ENCODE peak calls at places on chromosomes 4 and X, in five cellular contexts. L, K, H, Z and X are unnamed samples.

GRCh38 chr4:96483308-96484030 is 643.6 kb downstream of the PDHA2 start:
- DNase-seq in L (no peak), K (no peak), H (peak), Z (no peak), X (no peak)

GRCh38 chr4:1731180-1731579 is 9.9 kb downstream of the TACC3 start:
- DNase-seq in L (no peak), K (peak), H (peak), Z (no peak), X (no peak)

GRCh38 chrX:109344666-109345065 is 137.2 kb downstream of the GUCY2F start:
- DNase-seq in L (no peak), K (no peak), H (no peak), Z (no peak), X (no peak)

GRCh38 chr4:92265066-92265465 is 38.7 kb upstream of the GRID2 start:
- DNase-seq in L (no peak), K (no peak), H (no peak), Z (no peak), X (no peak)

GRCh38 chr4:152640058-152640921 is 39.5 kb downstream of the TMEM154 start:
- DNase-seq in L (peak), K (peak), H (no peak), Z (peak), X (peak)

GRCh38 chr4:168713193-168713592 is 216.3 kb downstream of the PALLD start:
- DNase-seq in L (no peak), K (no peak), H (no peak), Z (no peak), X (no peak)

GRCh38 chr4:38132140-38132673 is 172.0 kb downstream of the PTTG2 start:
- DNase-seq in L (no peak), K (peak), H (peak), Z (no peak), X (peak)

GRCh38 chr4:145681518-145681917 is 1.6 kb downstream of the C4orf51 start:
- DNase-seq in L (peak), K (no peak), H (no peak), Z (no peak), X (no peak)

GRCh38 chrX:144006811-144007210 is 122.9 kb downstream of the UBE2NL start:
- DNase-seq in L (no peak), K (peak), H (peak), Z (no peak), X (no peak)

GRCh38 chrX:135644624-135645023 is 68.8 kb upstream of the CT45A1 start:
- DNase-seq in L (no peak), K (no peak), H (no peak), Z (no peak), X (no peak)

GRCh38 chrX:10011261-10011931 is 44.2 kb downstream of the CLDN34 start:
- DNase-seq in L (no peak), K (no peak), H (peak), Z (no peak), X (no peak)

GRCh38 chr4:158193171-158193749 is 17.0 kb upstream of the TMEM144 start:
- DNase-seq in L (peak), K (peak), H (peak), Z (no peak), X (no peak)

GRCh38 chr4:4559596-4559995 is 17.7 kb upstream of the STX18 start:
- DNase-seq in L (no peak), K (peak), H (peak), Z (no peak), X (no peak)

GRCh38 chrX:129522184-129523059 is 868 bp downstream of the SMARCA1 start:
- DNase-seq in L (peak), K (peak), H (peak), Z (peak), X (peak)

GRCh38 chr4:11011249-11011648 is 326.7 kb upstream of the CLNK start:
- DNase-seq in L (peak), K (no peak), H (no peak), Z (no peak), X (no peak)

GRCh38 chr4:39166177-39166576 is 16.2 kb upstream of the WDR19 start:
- DNase-seq in L (no peak), K (no peak), H (no peak), Z (peak), X (no peak)

GRCh38 chrX:127884921-127885320 is 167.3 kb downstream of the ACTRT1 start:
- DNase-seq in L (no peak), K (no peak), H (no peak), Z (no peak), X (no peak)

GRCh38 chr4:145583191-145583590 is 36.0 kb upstream of the MMAA start:
- DNase-seq in L (no peak), K (no peak), H (no peak), Z (no peak), X (no peak)

GRCh38 chrX:75067931-75068330 is 88.2 kb downstream of the ABCB7 start:
- DNase-seq in L (no peak), K (no peak), H (peak), Z (no peak), X (peak)

GRCh38 chr4:119337010-119337409 is 15.1 kb upstream of the FABP2 start:
- DNase-seq in L (no peak), K (peak), H (no peak), Z (no peak), X (peak)

GRCh38 chr4:75745721-75746199 is 21.4 kb downstream of the USO1 start:
- DNase-seq in L (no peak), K (no peak), H (no peak), Z (no peak), X (no peak)

GRCh38 chr4:8920289-8920965 is 48.8 kb upstream of the HMX1 start:
- DNase-seq in L (no peak), K (no peak), H (no peak), Z (peak), X (no peak)

GRCh38 chrX:48983081-48983480 is 11.4 kb upstream of the KCND1 start:
- DNase-seq in L (no peak), K (no peak), H (no peak), Z (no peak), X (no peak)